ENCODE peak calls at places on chromosomes 6 and 20, in four cellular contexts. X, E, O and M are unnamed samples.

GRCh38 chr6:111200823-111201134 is 113.5 kb downstream of the SLC16A10 start:
- DNase-seq in E (no peak), O (no peak), X (no peak), M (no peak)

GRCh38 chr6:112603726-112604125 is 256.6 kb downstream of the RFPL4B start:
- DNase-seq in O (no peak), X (no peak), E (no peak), M (no peak)

GRCh38 chr20:45290677-45291355 is 15.8 kb upstream of the RBPJL start:
- DNase-seq in O (peak), E (peak), X (peak), M (peak)

GRCh38 chr20:10632681-10633509 is 40.9 kb downstream of the JAG1 start:
- DNase-seq in X (no peak), O (no peak), E (no peak), M (no peak)

GRCh38 chr6:113856011-113856551 is 1.1 kb upstream of the MARCKS start:
- DNase-seq in X (no peak), O (peak), E (no peak), M (no peak)

GRCh38 chr20:21103582-21104465 is 2.3 kb downstream of the LINC00237 start:
- DNase-seq in O (no peak), X (no peak), E (no peak), M (no peak)

GRCh38 chr20:58870293-58871014 is 17.9 kb downstream of the GNAS start:
- DNase-seq in E (peak), O (peak), X (peak), M (peak)

GRCh38 chr6:79296211-79296610 is 61.7 kb upstream of the HMGN3 start:
- DNase-seq in X (no peak), E (no peak), O (no peak), M (no peak)

GRCh38 chr6:113437571-113437970 is 419.6 kb upstream of the MARCKS start:
- DNase-seq in X (no peak), E (no peak), O (no peak), M (no peak)

GRCh38 chr6:100084301-100085161 is 90.5 kb upstream of the MCHR2 start:
- DNase-seq in O (no peak), E (no peak), X (no peak), M (no peak)

GRCh38 chr20:22346716-22347115 is 237.7 kb downstream of the FOXA2 start:
- DNase-seq in E (no peak), X (no peak), O (no peak), M (no peak)

GRCh38 chr20:9412309-9412708 is 102.1 kb upstream of the LAMP5 start:
- DNase-seq in E (no peak), X (no peak), O (no peak), M (no peak)

GRCh38 chr20:36620917-36621316 is 15.3 kb downstream of the RAB5IF start:
- DNase-seq in E (no peak), X (no peak), O (no peak), M (no peak)

GRCh38 chr6:2940010-2940850 is 31.1 kb downstream of the SERPINB6 start:
- DNase-seq in X (peak), O (no peak), E (no peak), M (peak)

GRCh38 chr20:58839991-58840747 is 10.5 kb downstream of the GNAS-AS1 start:
- DNase-seq in X (no peak), E (no peak), O (no peak), M (no peak)

DNA sequence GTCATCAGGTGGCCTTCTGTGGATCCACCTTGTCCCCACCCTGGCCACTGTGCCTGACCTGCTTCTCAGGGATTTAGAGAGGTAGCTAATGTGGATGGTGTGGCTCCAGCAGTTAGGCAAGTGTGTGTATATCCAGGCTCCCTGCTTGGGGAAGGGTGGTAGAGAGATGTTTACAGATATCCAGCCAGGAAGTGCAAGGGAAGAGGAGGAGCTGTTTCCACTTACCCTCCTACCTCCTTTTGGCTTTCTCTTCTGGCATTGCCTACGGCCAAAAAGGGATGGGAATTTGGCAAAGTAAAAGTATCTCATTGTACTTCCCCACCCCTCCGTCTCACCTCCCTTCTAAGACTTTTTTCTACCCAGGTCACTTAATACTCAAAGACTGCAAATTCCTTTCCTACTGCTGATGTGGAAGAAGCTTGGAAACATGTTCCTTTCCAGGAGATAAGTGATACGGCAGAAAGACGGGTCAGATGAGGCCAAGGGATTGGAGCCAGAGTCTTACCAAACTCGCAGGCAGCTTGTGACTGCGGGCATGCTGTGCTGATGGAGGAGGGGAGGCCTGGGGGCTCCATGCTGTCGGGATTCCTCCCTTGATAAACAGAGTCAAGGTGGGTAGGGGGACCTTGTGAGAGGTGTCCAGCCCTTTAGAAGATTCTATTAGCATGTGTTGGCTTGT is 253.4 kb downstream of the PRL start:
- DNase-seq in O (peak), E (no peak), X (no peak), M (no peak)
- H3K4me3 ChIP-seq in O (peak), E (peak), X (no peak), M (no peak)

DNA sequence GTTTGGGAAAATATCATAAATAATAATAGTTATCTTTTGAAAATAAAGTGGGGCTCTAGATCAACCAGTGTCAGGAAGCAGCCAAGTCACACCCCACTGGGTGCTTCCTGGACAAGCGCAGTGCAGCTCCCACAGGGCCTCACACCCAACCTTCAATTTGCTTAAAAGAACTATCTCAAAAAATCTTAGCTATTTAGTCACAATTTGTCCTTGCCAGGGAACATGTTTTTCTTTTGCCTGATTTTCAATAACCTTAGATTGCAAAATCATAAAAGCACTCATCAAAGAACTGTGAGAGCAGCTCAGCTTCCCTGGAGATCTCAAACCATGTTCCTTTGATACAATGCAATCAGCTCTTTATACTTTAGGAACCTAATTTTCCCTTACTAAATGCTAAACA is 1.6 kb upstream of the NCOA7 start:
- DNase-seq in E (no peak), O (no peak), X (no peak), M (peak)
- H3K4me3 ChIP-seq in E (peak), O (no peak), X (no peak), M (peak)

DNA sequence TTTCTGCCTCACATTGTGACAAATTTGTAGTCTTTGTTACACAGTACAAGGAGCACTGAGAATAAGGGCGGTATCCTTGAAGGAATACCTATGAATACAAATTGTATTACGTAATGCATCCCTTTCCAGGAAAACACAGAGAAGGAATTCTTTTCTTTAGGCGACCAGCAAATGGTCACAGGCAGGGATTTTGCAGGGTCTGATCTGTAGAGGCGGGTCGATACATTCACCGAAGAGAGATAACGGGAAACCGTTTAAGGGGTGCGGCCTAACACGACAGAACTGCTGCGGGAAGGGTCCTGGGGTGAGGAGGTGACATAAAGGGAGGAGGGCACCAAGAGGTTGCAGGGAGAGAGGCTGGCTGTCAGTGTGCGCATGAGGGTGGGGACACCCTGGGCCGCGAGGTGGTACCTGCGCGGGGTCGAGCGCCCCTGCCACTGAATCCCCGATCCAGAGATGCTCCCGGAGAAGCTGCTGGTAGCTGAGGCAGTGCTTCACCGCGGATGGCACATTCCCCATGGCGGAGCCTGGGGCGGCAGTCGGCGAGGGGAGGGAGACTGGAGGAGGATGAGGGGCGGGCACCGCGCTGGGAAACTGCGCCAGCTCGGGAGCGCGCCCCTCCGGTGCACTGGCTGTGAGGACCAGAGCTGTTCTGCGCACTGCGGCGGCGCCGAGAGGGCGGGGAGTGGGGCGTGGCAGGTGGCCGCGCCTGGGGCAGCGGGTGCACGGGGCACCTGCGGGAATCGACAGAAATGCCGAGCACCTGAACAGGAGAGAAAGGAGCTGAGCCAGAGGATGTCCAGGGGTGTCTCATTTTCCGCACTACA is at the start of gene HMGCLL1:
- DNase-seq in O (peak), X (no peak), E (peak), M (peak)
- H3K4me3 ChIP-seq in O (peak), X (no peak), E (peak), M (no peak)

GRCh38 chr6:130138909-130139242 is 83.9 kb downstream of the SAMD3 start:
- DNase-seq in O (no peak), X (no peak), E (no peak), M (no peak)
- H3K4me3 ChIP-seq in O (no peak), X (no peak), E (no peak), M (no peak)

GRCh38 chr6:15021074-15021473 is 224.8 kb upstream of the JARID2 start:
- DNase-seq in X (no peak), E (no peak), O (no peak), M (no peak)
- H3K4me3 ChIP-seq in X (no peak), E (no peak), O (no peak), M (no peak)

DNA sequence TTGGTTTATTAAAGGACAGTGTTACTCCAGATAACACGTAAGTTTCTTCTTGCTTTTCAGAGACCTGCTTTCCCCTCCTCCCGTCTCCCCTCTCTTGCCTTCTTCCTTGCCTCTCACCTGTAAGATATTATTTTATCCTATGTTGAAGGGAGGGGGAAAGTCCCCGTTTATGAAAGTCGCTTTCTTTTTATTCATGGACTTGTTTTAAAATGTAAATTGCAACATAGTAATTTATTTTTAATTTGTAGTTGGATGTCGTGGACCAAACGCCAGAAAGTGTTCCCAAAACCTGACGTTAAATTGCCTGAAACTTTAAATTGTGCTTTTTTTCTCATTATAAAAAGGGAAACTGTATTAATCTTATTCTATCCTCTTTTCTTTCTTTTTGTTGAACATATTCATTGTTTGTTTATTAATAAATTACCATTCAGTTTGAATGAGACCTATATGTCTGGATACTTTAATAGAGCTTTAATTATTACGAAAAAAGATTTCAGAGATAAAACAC is 2.7 kb downstream of the FOXC1 start:
- DNase-seq in X (no peak), O (no peak), E (no peak), M (no peak)
- H3K4me3 ChIP-seq in X (no peak), O (peak), E (peak), M (peak)

GRCh38 chr6:169250660-169251059 is 3.0 kb downstream of the THBS2 start:
- DNase-seq in O (no peak), E (no peak), X (no peak), M (peak)
- H3K4me3 ChIP-seq in O (peak), E (peak), X (no peak), M (no peak)